ENCODE peak calls at places on chromosomes 3 and 15, in four cellular contexts. One of them, this sample, is unnamed.

GRCh38 chr3:6935964-6936363 is 75.0 kb downstream of the GRM7 start:
- DNase-seq in ovary: no peak
- DNase-seq in activated T-helper 9 cell treated with anti-CD3 and anti-CD28 coated beads, Interleukin-2, amount 50 U/mL, for 16 hours: no peak
- DNase-seq in cerebellar cortex: no peak
- DNase-seq in this sample: no peak

GRCh38 chr15:44726136-44726535 is 10.2 kb upstream of the TRIM69 start:
- DNase-seq in ovary: no peak
- DNase-seq in activated T-helper 9 cell treated with anti-CD3 and anti-CD28 coated beads, Interleukin-2, amount 50 U/mL, for 16 hours: no peak
- DNase-seq in cerebellar cortex: no peak
- DNase-seq in this sample: no peak

GRCh38 chr3:141920701-141921100 is 44.3 kb downstream of the ATP1B3 start:
- DNase-seq in ovary: no peak
- DNase-seq in activated T-helper 9 cell treated with anti-CD3 and anti-CD28 coated beads, Interleukin-2, amount 50 U/mL, for 16 hours: no peak
- DNase-seq in cerebellar cortex: no peak
- DNase-seq in this sample: no peak

GRCh38 chr3:120473896-120474675 is 23.3 kb upstream of the FSTL1 start:
- DNase-seq in ovary: no peak
- DNase-seq in activated T-helper 9 cell treated with anti-CD3 and anti-CD28 coated beads, Interleukin-2, amount 50 U/mL, for 16 hours: no peak
- DNase-seq in cerebellar cortex: no peak
- DNase-seq in this sample: no peak

GRCh38 chr3:185473290-185473815 is 25.5 kb downstream of the TMEM41A start:
- DNase-seq in ovary: no peak
- DNase-seq in activated T-helper 9 cell treated with anti-CD3 and anti-CD28 coated beads, Interleukin-2, amount 50 U/mL, for 16 hours: no peak
- DNase-seq in cerebellar cortex: peak
- DNase-seq in this sample: no peak

GRCh38 chr3:175066617-175067415 is 207.7 kb downstream of the NAALADL2 start:
- DNase-seq in ovary: no peak
- DNase-seq in activated T-helper 9 cell treated with anti-CD3 and anti-CD28 coated beads, Interleukin-2, amount 50 U/mL, for 16 hours: no peak
- DNase-seq in cerebellar cortex: no peak
- DNase-seq in this sample: no peak

GRCh38 chr3:24451461-24452099 is 43.1 kb downstream of the THRB start:
- DNase-seq in ovary: peak
- DNase-seq in activated T-helper 9 cell treated with anti-CD3 and anti-CD28 coated beads, Interleukin-2, amount 50 U/mL, for 16 hours: no peak
- DNase-seq in cerebellar cortex: no peak
- DNase-seq in this sample: no peak

GRCh38 chr15:25416693-25417092 is 22.1 kb downstream of the UBE3A start:
- DNase-seq in ovary: no peak
- DNase-seq in activated T-helper 9 cell treated with anti-CD3 and anti-CD28 coated beads, Interleukin-2, amount 50 U/mL, for 16 hours: no peak
- DNase-seq in cerebellar cortex: peak
- DNase-seq in this sample: no peak

GRCh38 chr3:52891164-52891563 is 6.2 kb downstream of the STIMATE start:
- DNase-seq in ovary: no peak
- DNase-seq in activated T-helper 9 cell treated with anti-CD3 and anti-CD28 coated beads, Interleukin-2, amount 50 U/mL, for 16 hours: peak
- DNase-seq in cerebellar cortex: no peak
- DNase-seq in this sample: no peak

GRCh38 chr15:48001393-48002059 is 119.3 kb upstream of the SLC24A5 start:
- DNase-seq in ovary: no peak
- DNase-seq in activated T-helper 9 cell treated with anti-CD3 and anti-CD28 coated beads, Interleukin-2, amount 50 U/mL, for 16 hours: no peak
- DNase-seq in cerebellar cortex: no peak
- DNase-seq in this sample: no peak

GRCh38 chr3:5332270-5332956 is 144.9 kb downstream of the EDEM1 start:
- DNase-seq in ovary: no peak
- DNase-seq in activated T-helper 9 cell treated with anti-CD3 and anti-CD28 coated beads, Interleukin-2, amount 50 U/mL, for 16 hours: no peak
- DNase-seq in cerebellar cortex: no peak
- DNase-seq in this sample: no peak

GRCh38 chr3:182913889-182914288 is 66.4 kb downstream of the DCUN1D1 start:
- DNase-seq in ovary: no peak
- DNase-seq in activated T-helper 9 cell treated with anti-CD3 and anti-CD28 coated beads, Interleukin-2, amount 50 U/mL, for 16 hours: no peak
- DNase-seq in cerebellar cortex: no peak
- DNase-seq in this sample: no peak

GRCh38 chr15:85926834-85927233 is 132.1 kb upstream of the KLHL25 start:
- DNase-seq in ovary: no peak
- DNase-seq in activated T-helper 9 cell treated with anti-CD3 and anti-CD28 coated beads, Interleukin-2, amount 50 U/mL, for 16 hours: no peak
- DNase-seq in cerebellar cortex: no peak
- DNase-seq in this sample: no peak

GRCh38 chr3:72488736-72489030 is 359.6 kb downstream of the SHQ1 start:
- DNase-seq in ovary: no peak
- DNase-seq in activated T-helper 9 cell treated with anti-CD3 and anti-CD28 coated beads, Interleukin-2, amount 50 U/mL, for 16 hours: no peak
- DNase-seq in cerebellar cortex: no peak
- DNase-seq in this sample: no peak

GRCh38 chr15:65870889-65871533 is 1.7 kb downstream of the RAB11A start:
- DNase-seq in ovary: no peak
- DNase-seq in activated T-helper 9 cell treated with anti-CD3 and anti-CD28 coated beads, Interleukin-2, amount 50 U/mL, for 16 hours: no peak
- DNase-seq in cerebellar cortex: peak
- DNase-seq in this sample: no peak

GRCh38 chr3:147120029-147120428 is 286.3 kb downstream of the ZIC4 start:
- DNase-seq in ovary: no peak
- DNase-seq in activated T-helper 9 cell treated with anti-CD3 and anti-CD28 coated beads, Interleukin-2, amount 50 U/mL, for 16 hours: no peak
- DNase-seq in cerebellar cortex: peak
- DNase-seq in this sample: no peak

GRCh38 chr15:55434989-55435825 is 26.9 kb downstream of the PIERCE2 start:
- DNase-seq in ovary: no peak
- DNase-seq in activated T-helper 9 cell treated with anti-CD3 and anti-CD28 coated beads, Interleukin-2, amount 50 U/mL, for 16 hours: no peak
- DNase-seq in cerebellar cortex: peak
- DNase-seq in this sample: no peak

GRCh38 chr3:24160424-24160823 is 215.3 kb downstream of the NR1D2 start:
- DNase-seq in ovary: no peak
- DNase-seq in activated T-helper 9 cell treated with anti-CD3 and anti-CD28 coated beads, Interleukin-2, amount 50 U/mL, for 16 hours: no peak
- DNase-seq in cerebellar cortex: no peak
- DNase-seq in this sample: no peak

GRCh38 chr3:39154323-39155021 is 1.1 kb upstream of the CSRNP1 start:
- DNase-seq in ovary: peak
- DNase-seq in activated T-helper 9 cell treated with anti-CD3 and anti-CD28 coated beads, Interleukin-2, amount 50 U/mL, for 16 hours: no peak
- DNase-seq in cerebellar cortex: peak
- DNase-seq in this sample: no peak

GRCh38 chr3:61530355-61530754 is 31.0 kb upstream of the PTPRG start:
- DNase-seq in ovary: no peak
- DNase-seq in activated T-helper 9 cell treated with anti-CD3 and anti-CD28 coated beads, Interleukin-2, amount 50 U/mL, for 16 hours: no peak
- DNase-seq in cerebellar cortex: peak
- DNase-seq in this sample: no peak

GRCh38 chr15:68252925-68253534 is 23.5 kb upstream of the CLN6 start:
- DNase-seq in ovary: peak
- DNase-seq in activated T-helper 9 cell treated with anti-CD3 and anti-CD28 coated beads, Interleukin-2, amount 50 U/mL, for 16 hours: no peak
- DNase-seq in cerebellar cortex: peak
- DNase-seq in this sample: no peak

GRCh38 chr3:188174309-188175044 is 20.5 kb downstream of the LPP start:
- DNase-seq in ovary: no peak
- DNase-seq in activated T-helper 9 cell treated with anti-CD3 and anti-CD28 coated beads, Interleukin-2, amount 50 U/mL, for 16 hours: no peak
- DNase-seq in cerebellar cortex: no peak
- DNase-seq in this sample: no peak

GRCh38 chr3:38497026-38497425 is 886 bp downstream of the EXOG start:
- DNase-seq in ovary: no peak
- DNase-seq in activated T-helper 9 cell treated with anti-CD3 and anti-CD28 coated beads, Interleukin-2, amount 50 U/mL, for 16 hours: no peak
- DNase-seq in cerebellar cortex: peak
- DNase-seq in this sample: no peak

GRCh38 chr3:157104928-157105652 is 54.9 kb downstream of the CCNL1 start:
- DNase-seq in ovary: no peak
- DNase-seq in activated T-helper 9 cell treated with anti-CD3 and anti-CD28 coated beads, Interleukin-2, amount 50 U/mL, for 16 hours: no peak
- DNase-seq in cerebellar cortex: no peak
- DNase-seq in this sample: no peak

GRCh38 chr3:34568766-34569165 is 770.3 kb downstream of the PDCD6IP start:
- DNase-seq in ovary: no peak
- DNase-seq in activated T-helper 9 cell treated with anti-CD3 and anti-CD28 coated beads, Interleukin-2, amount 50 U/mL, for 16 hours: no peak
- DNase-seq in cerebellar cortex: no peak
- DNase-seq in this sample: no peak

GRCh38 chr15:94671845-94672524 is 440.6 kb downstream of the MCTP2 start:
- DNase-seq in ovary: peak
- DNase-seq in activated T-helper 9 cell treated with anti-CD3 and anti-CD28 coated beads, Interleukin-2, amount 50 U/mL, for 16 hours: no peak
- DNase-seq in cerebellar cortex: no peak
- DNase-seq in this sample: no peak

GRCh38 chr3:20054549-20054987 is 14.3 kb downstream of the KAT2B start:
- DNase-seq in ovary: peak
- DNase-seq in activated T-helper 9 cell treated with anti-CD3 and anti-CD28 coated beads, Interleukin-2, amount 50 U/mL, for 16 hours: peak
- DNase-seq in cerebellar cortex: no peak
- DNase-seq in this sample: no peak

GRCh38 chr3:36891651-36892268 is 53.1 kb downstream of the TRANK1 start:
- DNase-seq in ovary: no peak
- DNase-seq in activated T-helper 9 cell treated with anti-CD3 and anti-CD28 coated beads, Interleukin-2, amount 50 U/mL, for 16 hours: no peak
- DNase-seq in cerebellar cortex: no peak
- DNase-seq in this sample: no peak

GRCh38 chr15:67164811-67165652 is 89.4 kb downstream of the AAGAB start:
- DNase-seq in ovary: peak
- DNase-seq in activated T-helper 9 cell treated with anti-CD3 and anti-CD28 coated beads, Interleukin-2, amount 50 U/mL, for 16 hours: no peak
- DNase-seq in cerebellar cortex: no peak
- DNase-seq in this sample: no peak

GRCh38 chr3:172249039-172249438 is 199.2 kb downstream of the GHSR start:
- DNase-seq in ovary: no peak
- DNase-seq in activated T-helper 9 cell treated with anti-CD3 and anti-CD28 coated beads, Interleukin-2, amount 50 U/mL, for 16 hours: no peak
- DNase-seq in cerebellar cortex: no peak
- DNase-seq in this sample: no peak

GRCh38 chr15:80502782-80503181 is 98.6 kb downstream of the ARNT2 start:
- DNase-seq in ovary: peak
- DNase-seq in activated T-helper 9 cell treated with anti-CD3 and anti-CD28 coated beads, Interleukin-2, amount 50 U/mL, for 16 hours: no peak
- DNase-seq in cerebellar cortex: no peak
- DNase-seq in this sample: no peak

GRCh38 chr3:137514853-137515252 is 249.3 kb upstream of the SOX14 start:
- DNase-seq in ovary: no peak
- DNase-seq in activated T-helper 9 cell treated with anti-CD3 and anti-CD28 coated beads, Interleukin-2, amount 50 U/mL, for 16 hours: no peak
- DNase-seq in cerebellar cortex: no peak
- DNase-seq in this sample: no peak

GRCh38 chr3:138975366-138975765 is 28.3 kb downstream of the FOXL2NB start:
- DNase-seq in ovary: no peak
- DNase-seq in activated T-helper 9 cell treated with anti-CD3 and anti-CD28 coated beads, Interleukin-2, amount 50 U/mL, for 16 hours: no peak
- DNase-seq in cerebellar cortex: no peak
- DNase-seq in this sample: no peak